ENCODE peak calls at places on chromosomes 2 and 18, in four cellular contexts. S is WERI-Rb-1, G is adrenal gland, K is neural progenitor cell. H is an unnamed sample. For H3K36me3 and H3K27me3, the result is how much of the 10 kb centered on the place peaks cover.

GRCh38 chr2:208142255-208142924 is 3.6 kb downstream of the CRYGB start:
- DNase-seq in S (no peak), K (no peak), G (no peak), H (no peak)

GRCh38 chr2:102082591-102083586 is 59.7 kb upstream of the IL1R1 start:
- DNase-seq in S (no peak), K (no peak), G (peak), H (no peak)

GRCh38 chr2:19195681-19196080 is 162.7 kb downstream of the OSR1 start:
- DNase-seq in S (no peak), G (no peak), K (no peak), H (no peak)

GRCh38 chr18:45386256-45386655 is 229.0 kb upstream of the SLC14A2 start:
- DNase-seq in K (peak), G (no peak), S (peak), H (peak)

GRCh38 chr2:219204425-219205164 is 2.0 kb upstream of the ZFAND2B start:
- DNase-seq in G (no peak), S (no peak), K (no peak), H (no peak)

GRCh38 chr2:214574077-214574775 is 163.4 kb downstream of the VWC2L start:
- DNase-seq in S (no peak), K (no peak), G (no peak), H (no peak)

GRCh38 chr2:224777563-224777939 is 61.4 kb upstream of the CCDC195 start:
- DNase-seq in S (no peak), K (no peak), G (no peak), H (no peak)

GRCh38 chr2:109396338-109397180 is 217.2 kb downstream of the SEPTIN10 start:
- DNase-seq in K (no peak), S (peak), G (no peak), H (peak)

GRCh38 chr2:186995092-186995491 is 146.1 kb upstream of the ZSWIM2 start:
- DNase-seq in G (no peak), K (no peak), S (no peak), H (no peak)

GRCh38 chr2:152453129-152453642 is 118.2 kb downstream of the FMNL2 start:
- DNase-seq in S (peak), K (peak), G (no peak), H (no peak)

GRCh38 chr18:71398530-71398929 is 1109.7 kb downstream of the SOCS6 start:
- DNase-seq in K (peak), G (no peak), S (peak), H (peak)

GRCh38 chr2:20439503-20439902 is 7.4 kb upstream of the RHOB start:
- DNase-seq in K (no peak), G (no peak), S (peak), H (no peak)

GRCh38 chr18:11775436-11775835 is 75.8 kb upstream of the CHMP1B start:
- DNase-seq in G (no peak), S (no peak), K (no peak), H (no peak)

GRCh38 chr2:8679567-8679826 is 2.4 kb upstream of the ID2 start:
- DNase-seq in K (no peak), S (no peak), G (no peak), H (no peak)

GRCh38 chr2:233092446-233093438 is 32.6 kb downstream of the INPP5D start:
- DNase-seq in S (no peak), K (no peak), G (no peak), H (no peak)
- H3K4me3 ChIP-seq in S (no peak), K (no peak), G (no peak), H (no peak)

GRCh38 chr2:135843671-135844070 is 6.7 kb upstream of the LCT start:
- DNase-seq in G (no peak), S (no peak), K (no peak), H (no peak)
- H3K36me3 ChIP-seq in G (under half), S (half or more), K (under half), H (under half)

DNA sequence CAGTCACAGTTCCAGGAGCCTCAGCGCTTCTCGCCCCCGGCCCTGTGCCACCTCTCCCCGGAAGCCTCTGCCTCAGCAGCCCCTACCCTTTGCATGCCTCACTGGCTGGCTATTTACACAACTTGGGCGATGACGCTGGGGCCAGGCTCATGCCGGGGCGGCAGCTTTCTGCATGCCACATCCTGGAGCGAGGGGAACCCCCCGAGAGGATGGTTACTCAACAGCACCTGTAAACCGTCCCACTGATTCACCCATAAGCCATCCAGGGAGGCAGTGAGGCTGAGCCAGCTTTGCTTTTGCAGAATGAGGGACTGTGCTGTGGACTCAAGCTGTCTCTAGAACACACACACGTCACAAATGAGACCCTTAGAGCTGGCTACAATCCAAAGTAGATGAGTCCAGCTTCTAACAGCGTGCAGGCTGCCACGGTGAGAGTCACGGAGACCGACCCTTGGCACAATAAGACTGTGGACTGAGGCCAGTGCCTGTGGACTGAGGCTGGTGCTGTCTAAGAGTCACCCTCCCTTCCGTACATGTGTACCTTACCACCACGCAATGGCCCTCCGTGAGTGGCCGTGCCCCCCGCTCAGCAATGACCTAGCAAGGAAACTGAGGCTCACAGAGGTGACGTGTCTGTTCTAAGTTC is 45.6 kb upstream of the ODC1 start:
- DNase-seq in K (no peak), S (no peak), G (no peak), H (no peak)
- H3K27me3 ChIP-seq in K (under half), S (under half), G (under half), H (under half)

DNA sequence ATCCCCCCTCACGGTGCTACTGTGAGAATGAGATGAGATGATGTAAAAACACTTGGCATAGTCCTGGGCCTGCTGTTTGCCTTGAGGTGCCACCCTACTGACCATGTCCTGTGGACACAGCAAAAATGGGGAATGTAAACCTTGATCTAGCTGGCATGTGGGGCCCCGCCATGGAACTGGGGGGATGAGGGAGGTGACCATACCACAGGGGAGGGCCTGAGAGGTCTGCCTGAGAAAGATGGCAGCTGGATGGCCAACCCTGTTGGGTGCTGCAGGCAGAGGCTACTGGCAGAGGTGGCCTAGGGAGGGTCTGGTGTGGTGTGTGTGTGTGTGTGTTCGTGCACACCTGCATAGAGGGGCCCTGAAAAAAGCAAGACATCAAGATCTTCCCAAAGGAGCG is 777 bp downstream of the HAAO start:
- DNase-seq in K (no peak), S (no peak), G (no peak), H (no peak)
- H3K4me3 ChIP-seq in K (no peak), S (no peak), G (no peak), H (no peak)

GRCh38 chr2:197498937-197499593 is 575 bp downstream of the HSPD1 start:
- DNase-seq in S (peak), K (peak), G (peak), H (peak)

GRCh38 chr2:197498627-197498936 is 1.1 kb downstream of the HSPD1 start:
- DNase-seq in K (no peak), G (no peak), S (no peak), H (no peak)

GRCh38 chr2:197502201-197502600 is 2.0 kb downstream of the HSPE1 start:
- DNase-seq in K (no peak), S (no peak), G (no peak), H (no peak)

GRCh38 chr2:197500503-197501179 is 462 bp downstream of the HSPE1 start:
- DNase-seq in G (no peak), S (no peak), K (peak), H (no peak)

GRCh38 chr2:197499594-197500502 is at the start of the genes HSPD1 and HSPE1:
- DNase-seq in K (peak), S (peak), G (peak), H (peak)
- H3K36me3 ChIP-seq in K (half or more), S (half or more), G (under half), H (under half)

GRCh38 chr2:240428245-240428644 is 7.2 kb upstream of the GPC1 start:
- DNase-seq in S (no peak), K (no peak), G (no peak), H (no peak)
- H3K27me3 ChIP-seq in S (under half), K (under half), G (under half), H (under half)

GRCh38 chr18:9104244-9104901 is 1.9 kb downstream of the NDUFV2 start:
- DNase-seq in S (no peak), G (no peak), K (no peak), H (no peak)
- H3K4me3 ChIP-seq in S (peak), G (peak), K (peak), H (peak)